ENCODE peak calls at places on chromosomes 12 and 14, in eight cellular contexts. S is immature natural killer cell; M is HFF-Myc; K is stimulated activated CD8-positive, alpha-beta memory T cell treated with anti-CD3 and anti-CD28 coated beads, Interleukin-2, amount 100 ng/mL, for 1 hour; U is ELR; V is stimulated activated CD4-positive, alpha-beta T cell treated with anti-CD3 and anti-CD28 coated beads, TNF-alpha, amount 100 ng/mL, for 24 hours; I is progenitor cell of endocrine pancreas; F is gastrocnemius medialis. G is an unnamed sample.

GRCh38 chr12:1795221-1795784 is 25.1 kb upstream of the LRTM2 start:
- DNase-seq in S (no peak), M (no peak), K (no peak), U (no peak), V (no peak), I (no peak), F (no peak), G (no peak)

GRCh38 chr14:64611358-64612020 is 61.7 kb downstream of the PPP1R36 start:
- DNase-seq in S (no peak), M (no peak), K (no peak), U (no peak), V (no peak), I (no peak), F (no peak), G (no peak)

GRCh38 chr14:55712505-55712904 is 132.5 kb downstream of the KTN1 start:
- DNase-seq in S (no peak), M (no peak), K (no peak), U (no peak), V (no peak), I (no peak), F (no peak), G (no peak)

GRCh38 chr12:121634836-121635235 is 8.5 kb downstream of the ORAI1 start:
- DNase-seq in S (no peak), M (no peak), K (no peak), U (no peak), V (no peak), I (no peak), F (no peak), G (no peak)

GRCh38 chr12:47986266-47986610 is 18.0 kb downstream of the COL2A1 start:
- DNase-seq in S (no peak), M (no peak), K (no peak), U (no peak), V (no peak), I (no peak), F (no peak), G (no peak)

GRCh38 chr14:80310950-80311349 is 99.6 kb upstream of the DIO2 start:
- DNase-seq in S (no peak), M (no peak), K (no peak), U (no peak), V (no peak), I (no peak), F (no peak), G (no peak)

GRCh38 chr14:61596985-61597384 is 98.3 kb upstream of the HIF1A start:
- DNase-seq in S (no peak), M (no peak), K (no peak), U (no peak), V (no peak), I (no peak), F (no peak), G (no peak)

GRCh38 chr12:27711312-27711682 is 665 bp downstream of the MRPS35 start:
- DNase-seq in S (no peak), M (no peak), K (no peak), U (peak), V (no peak), I (no peak), F (no peak), G (no peak)

GRCh38 chr14:69056389-69056788 is 77.3 kb upstream of the ACTN1 start:
- DNase-seq in S (no peak), M (no peak), K (no peak), U (no peak), V (no peak), I (no peak), F (no peak), G (no peak)

GRCh38 chr12:129082441-129082840 is 229.2 kb downstream of the GLT1D1 start:
- DNase-seq in S (no peak), M (no peak), K (no peak), U (no peak), V (no peak), I (no peak), F (no peak), G (no peak)

GRCh38 chr14:53929871-53930685 is 26.5 kb downstream of the BMP4 start:
- DNase-seq in S (no peak), M (no peak), K (no peak), U (peak), V (no peak), I (peak), F (no peak), G (peak)

GRCh38 chr14:91416744-91417133 is 881 bp downstream of the CCDC88C start:
- DNase-seq in S (no peak), M (no peak), K (no peak), U (no peak), V (no peak), I (no peak), F (no peak), G (no peak)

GRCh38 chr12:92304335-92305066 is 158.9 kb upstream of the BTG1 start:
- DNase-seq in S (no peak), M (no peak), K (no peak), U (no peak), V (no peak), I (no peak), F (no peak), G (no peak)

GRCh38 chr12:68080577-68080976 is 79.0 kb downstream of the IFNG start:
- DNase-seq in S (peak), M (no peak), K (peak), U (no peak), V (no peak), I (no peak), F (no peak), G (no peak)

GRCh38 chr12:4717806-4718205 is 2.4 kb upstream of the GALNT8 start:
- DNase-seq in S (no peak), M (no peak), K (no peak), U (no peak), V (no peak), I (no peak), F (no peak), G (no peak)

GRCh38 chr14:55514819-55515470 is 65.1 kb upstream of the KTN1 start:
- DNase-seq in S (no peak), M (peak), K (no peak), U (peak), V (no peak), I (no peak), F (no peak), G (no peak)